ENCODE peak calls at places on chromosomes 7 and 10, in seven cellular contexts. B is psoas muscle, P is endodermal cell, T is NT2/D1, F is GM12865, Y is astrocyte of the cerebellum, U is tibial nerve. Q is an unnamed sample.

GRCh38 chr7:69860486-69860885 is 262.2 kb downstream of the AUTS2 start:
- DNase-seq in Y (no peak), U (no peak), P (no peak), B (no peak), F (no peak), T (no peak), Q (no peak)

GRCh38 chr7:4247106-4247876 is 434.8 kb upstream of the FOXK1 start:
- DNase-seq in P (no peak), T (no peak), B (no peak), Y (no peak), U (no peak), F (no peak), Q (no peak)

GRCh38 chr7:6536899-6537298 is 14.4 kb downstream of the GRID2IP start:
- DNase-seq in U (no peak), P (peak), Y (no peak), F (no peak), T (peak), B (no peak), Q (peak)

GRCh38 chr7:1663243-1663642 is 6.8 kb upstream of the ELFN1 start:
- DNase-seq in B (peak), F (no peak), T (no peak), Y (no peak), U (no peak), P (peak), Q (peak)

GRCh38 chr10:45418859-45419672 is 45.0 kb downstream of the ALOX5 start:
- DNase-seq in B (peak), T (peak), F (peak), Y (no peak), P (peak), U (peak), Q (peak)

GRCh38 chr10:14486777-14487510 is 156.2 kb upstream of the FRMD4A start:
- DNase-seq in F (no peak), Y (no peak), U (no peak), P (no peak), T (no peak), B (no peak), Q (no peak)

GRCh38 chr10:77120012-77120411 is 517.6 kb downstream of the KCNMA1 start:
- DNase-seq in F (no peak), T (no peak), Y (no peak), P (peak), U (no peak), B (no peak), Q (no peak)

GRCh38 chr7:74290999-74291441 is 1.8 kb downstream of the CLIP2 start:
- DNase-seq in Y (no peak), U (no peak), P (peak), T (no peak), B (no peak), F (no peak), Q (peak)

GRCh38 chr7:2965745-2966270 is 77.9 kb downstream of the CARD11 start:
- DNase-seq in F (no peak), P (no peak), U (no peak), Y (no peak), T (no peak), B (no peak), Q (no peak)

GRCh38 chr10:84360634-84361365 is 32.4 kb downstream of the CCSER2 start:
- DNase-seq in P (no peak), B (no peak), F (no peak), Y (no peak), T (no peak), U (no peak), Q (no peak)

GRCh38 chr7:112594397-112594796 is 113.6 kb downstream of the LSMEM1 start:
- DNase-seq in B (no peak), T (no peak), P (no peak), U (no peak), F (no peak), Y (peak), Q (no peak)

GRCh38 chr7:143892527-143893300 is 9.3 kb downstream of the TCAF1 start:
- DNase-seq in Y (no peak), B (no peak), F (peak), T (no peak), P (peak), U (no peak), Q (peak)

GRCh38 chr7:84379446-84379845 is 184.9 kb upstream of the SEMA3A start:
- DNase-seq in T (no peak), B (no peak), F (no peak), Y (no peak), P (no peak), U (no peak), Q (no peak)

GRCh38 chr10:35546824-35547225 is 58.3 kb upstream of the GJD4 start:
- DNase-seq in T (no peak), U (no peak), B (no peak), Y (peak), P (no peak), F (no peak), Q (no peak)

GRCh38 chr10:48480397-48481374 is 124.2 kb downstream of the ARHGAP22 start:
- DNase-seq in B (no peak), P (peak), Y (no peak), U (no peak), F (no peak), T (no peak), Q (no peak)

GRCh38 chr7:34034728-34035127 is 129.4 kb downstream of the BMPER start:
- DNase-seq in B (no peak), T (no peak), P (no peak), F (no peak), U (no peak), Y (no peak), Q (no peak)

GRCh38 chr7:114426824-114427223 is 12.2 kb downstream of the FOXP2 start:
- DNase-seq in Y (peak), U (no peak), F (peak), P (no peak), B (no peak), T (no peak), Q (no peak)

GRCh38 chr7:38245409-38245982 is 27.9 kb downstream of the TARP start:
- DNase-seq in B (no peak), Y (no peak), F (no peak), P (no peak), T (no peak), U (no peak), Q (no peak)

GRCh38 chr10:29266641-29267040 is 22.2 kb upstream of the LYZL1 start:
- DNase-seq in P (peak), B (no peak), F (no peak), Y (peak), U (no peak), T (no peak), Q (peak)

GRCh38 chr10:119250641-119251314 is 43.4 kb downstream of the GRK5 start:
- DNase-seq in Y (peak), P (no peak), B (no peak), U (no peak), T (no peak), F (no peak), Q (peak)

GRCh38 chr7:34136698-34137097 is 231.4 kb downstream of the BMPER start:
- DNase-seq in T (no peak), F (no peak), B (peak), P (no peak), U (no peak), Y (no peak), Q (no peak)

GRCh38 chr10:112815238-112816032 is 134.6 kb upstream of the TCF7L2 start:
- DNase-seq in P (no peak), F (no peak), Y (no peak), T (no peak), B (no peak), U (peak), Q (no peak)

GRCh38 chr10:63375006-63375405 is 90.8 kb downstream of the JMJD1C start:
- DNase-seq in F (no peak), U (no peak), Y (no peak), P (no peak), T (no peak), B (no peak), Q (no peak)

GRCh38 chr10:110535958-110536891 is 31.3 kb upstream of the SMC3 start:
- DNase-seq in F (peak), P (peak), U (no peak), T (no peak), B (no peak), Y (peak), Q (peak)

GRCh38 chr7:155340071-155340531 is 42.4 kb downstream of the INSIG1 start:
- DNase-seq in T (no peak), F (no peak), Y (no peak), U (no peak), B (no peak), P (peak), Q (no peak)

GRCh38 chr7:8115547-8116402 is 146.2 kb downstream of the ICA1 start:
- DNase-seq in T (no peak), F (peak), Y (no peak), U (no peak), B (no peak), P (no peak), Q (no peak)

GRCh38 chr7:147088916-147089315 is 972.3 kb downstream of the CNTNAP2 start:
- DNase-seq in B (no peak), Y (no peak), U (no peak), F (no peak), P (no peak), T (no peak), Q (no peak)

GRCh38 chr7:133775201-133775600 is 351.9 kb upstream of the LRGUK start:
- DNase-seq in F (no peak), T (no peak), P (no peak), B (no peak), U (no peak), Y (no peak), Q (no peak)

GRCh38 chr10:80472234-80473095 is 18.4 kb downstream of the TSPAN14 start:
- DNase-seq in F (peak), B (no peak), Y (no peak), U (no peak), P (no peak), T (no peak), Q (no peak)

GRCh38 chr7:4713183-4713784 is 31.2 kb downstream of the FOXK1 start:
- DNase-seq in F (peak), T (peak), U (peak), Y (peak), P (peak), B (no peak), Q (peak)

GRCh38 chr10:114174462-114175190 is 623 bp upstream of the CCDC186 start:
- DNase-seq in T (no peak), P (no peak), B (peak), Y (no peak), U (peak), F (peak), Q (no peak)

GRCh38 chr10:46096909-46097575 is 51.0 kb upstream of the MSMB start:
- DNase-seq in P (no peak), T (no peak), B (no peak), F (peak), Y (no peak), U (no peak), Q (no peak)

GRCh38 chr7:117870405-117870905 is 2.8 kb downstream of the CTTNBP2 start:
- DNase-seq in T (no peak), B (no peak), F (no peak), U (no peak), Y (no peak), P (no peak), Q (no peak)

GRCh38 chr7:117871778-117872538 is 1.3 kb downstream of the CTTNBP2 start:
- DNase-seq in P (peak), T (peak), U (peak), B (peak), Y (no peak), F (no peak), Q (peak)

GRCh38 chr7:117872565-117873055 is 631 bp downstream of the CTTNBP2 start:
- DNase-seq in P (peak), U (peak), F (no peak), B (peak), T (peak), Y (no peak), Q (peak)

GRCh38 chr7:117873056-117873932 is at the start of gene CTTNBP2:
- DNase-seq in F (peak), T (peak), B (peak), U (peak), P (peak), Y (peak), Q (peak)

DNA sequence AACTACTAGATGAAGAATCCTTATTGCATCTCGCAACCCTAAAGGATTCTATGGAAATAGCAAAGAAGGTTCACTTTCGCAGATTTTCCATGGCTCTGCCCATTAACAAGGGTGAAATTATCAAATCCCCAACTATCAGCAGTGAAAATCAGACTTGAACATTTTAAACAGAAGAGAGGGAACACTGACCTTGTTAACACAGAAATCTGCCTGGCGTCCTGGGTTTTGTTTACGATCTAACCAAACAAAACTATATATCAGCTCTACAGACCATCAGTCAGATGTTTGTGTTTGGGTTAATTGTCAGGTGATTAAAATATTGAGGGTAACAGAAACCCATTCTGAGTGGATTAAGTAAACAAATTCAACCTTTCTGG is 1.9 kb downstream of the CTTNBP2 start:
- DNase-seq in F (no peak), P (no peak), U (no peak), B (no peak), Y (no peak), T (no peak), Q (no peak)
- H3K4me3 ChIP-seq in F (no peak), P (peak), U (no peak), B (no peak), Y (peak), T (no peak), Q (peak)

GRCh38 chr10:102153093-102153620 is 968 bp downstream of the NOLC1 start:
- DNase-seq in U (no peak), P (no peak), Y (no peak), T (no peak), F (no peak), B (no peak), Q (peak)
- H3K4me3 ChIP-seq in U (peak), P (peak), Y (peak), T (peak), F (peak), B (peak), Q (peak)

GRCh38 chr7:105674200-105675030 is 93.1 kb upstream of the EFCAB10 start:
- DNase-seq in F (peak), B (no peak), T (no peak), P (peak), Y (no peak), U (no peak), Q (peak)

GRCh38 chr7:105677395-105677701 is 96.1 kb upstream of the EFCAB10 start:
- DNase-seq in B (no peak), Y (no peak), F (no peak), T (no peak), P (no peak), U (no peak), Q (no peak)

GRCh38 chr7:105677803-105678583 is 96.7 kb upstream of the EFCAB10 start:
- DNase-seq in P (no peak), B (no peak), T (no peak), Y (no peak), U (peak), F (peak), Q (no peak)

GRCh38 chr7:105673367-105674188 is 92.3 kb upstream of the EFCAB10 start:
- DNase-seq in U (no peak), F (no peak), B (peak), T (no peak), P (peak), Y (no peak), Q (no peak)

GRCh38 chr7:105675873-105676484 is 94.7 kb upstream of the EFCAB10 start:
- DNase-seq in Y (no peak), B (no peak), F (peak), P (no peak), U (no peak), T (no peak), Q (no peak)
- H3K4me3 ChIP-seq in Y (no peak), B (no peak), F (no peak), P (no peak), U (no peak), T (no peak), Q (no peak)

DNA sequence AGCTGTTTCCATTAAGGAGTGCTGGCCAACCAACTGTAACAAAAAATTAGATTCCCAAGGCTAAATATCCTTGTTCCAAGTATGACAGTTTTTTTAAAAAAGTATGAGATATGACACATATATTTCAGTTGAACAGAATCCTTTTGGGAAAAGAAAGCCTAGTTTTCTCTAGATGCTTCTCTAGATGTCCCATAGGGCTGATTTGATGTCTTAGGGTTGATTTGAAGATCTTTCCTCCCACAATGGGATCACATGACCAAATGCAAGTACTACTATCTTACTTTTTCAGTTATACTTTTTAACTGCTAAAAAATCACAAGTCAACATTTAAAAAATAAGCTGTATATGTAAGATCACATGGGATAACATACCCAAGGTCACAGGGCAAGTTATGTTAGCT is 3.7 kb downstream of the NAMPT start:
- DNase-seq in B (no peak), U (no peak), T (no peak), P (no peak), Y (no peak), F (no peak), Q (no peak)
- H3K4me3 ChIP-seq in B (peak), U (no peak), T (no peak), P (peak), Y (no peak), F (peak), Q (no peak)

DNA sequence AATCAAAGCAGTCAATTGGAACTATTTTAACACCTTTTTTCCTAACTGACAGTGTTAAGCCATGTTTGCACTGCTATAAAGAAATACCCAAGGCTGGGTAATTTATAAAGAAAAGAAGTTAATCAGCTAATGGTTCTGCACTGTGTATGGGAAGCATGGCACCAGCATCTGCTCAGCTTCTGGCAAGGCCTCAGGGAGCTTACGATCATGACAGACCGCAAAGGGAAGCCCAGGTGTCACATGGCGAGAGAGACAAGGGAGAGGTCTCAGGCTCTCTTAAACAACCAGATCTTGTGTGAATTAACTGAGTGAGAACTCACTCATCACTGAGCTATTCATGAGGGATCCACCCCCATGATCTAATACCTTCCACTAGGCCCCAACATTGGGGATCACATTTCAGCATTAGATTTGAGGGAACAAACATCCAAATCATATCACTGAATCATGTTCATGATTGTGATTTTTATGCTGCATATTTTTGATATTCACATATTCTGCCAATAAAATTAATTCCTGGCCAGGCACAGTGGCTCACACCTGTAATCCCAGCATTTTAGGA is 5.8 kb downstream of the USP54 start:
- DNase-seq in B (no peak), Y (no peak), T (no peak), P (no peak), U (peak), F (no peak), Q (no peak)
- H3K4me3 ChIP-seq in B (no peak), Y (no peak), T (no peak), P (peak), U (no peak), F (no peak), Q (no peak)

DNA sequence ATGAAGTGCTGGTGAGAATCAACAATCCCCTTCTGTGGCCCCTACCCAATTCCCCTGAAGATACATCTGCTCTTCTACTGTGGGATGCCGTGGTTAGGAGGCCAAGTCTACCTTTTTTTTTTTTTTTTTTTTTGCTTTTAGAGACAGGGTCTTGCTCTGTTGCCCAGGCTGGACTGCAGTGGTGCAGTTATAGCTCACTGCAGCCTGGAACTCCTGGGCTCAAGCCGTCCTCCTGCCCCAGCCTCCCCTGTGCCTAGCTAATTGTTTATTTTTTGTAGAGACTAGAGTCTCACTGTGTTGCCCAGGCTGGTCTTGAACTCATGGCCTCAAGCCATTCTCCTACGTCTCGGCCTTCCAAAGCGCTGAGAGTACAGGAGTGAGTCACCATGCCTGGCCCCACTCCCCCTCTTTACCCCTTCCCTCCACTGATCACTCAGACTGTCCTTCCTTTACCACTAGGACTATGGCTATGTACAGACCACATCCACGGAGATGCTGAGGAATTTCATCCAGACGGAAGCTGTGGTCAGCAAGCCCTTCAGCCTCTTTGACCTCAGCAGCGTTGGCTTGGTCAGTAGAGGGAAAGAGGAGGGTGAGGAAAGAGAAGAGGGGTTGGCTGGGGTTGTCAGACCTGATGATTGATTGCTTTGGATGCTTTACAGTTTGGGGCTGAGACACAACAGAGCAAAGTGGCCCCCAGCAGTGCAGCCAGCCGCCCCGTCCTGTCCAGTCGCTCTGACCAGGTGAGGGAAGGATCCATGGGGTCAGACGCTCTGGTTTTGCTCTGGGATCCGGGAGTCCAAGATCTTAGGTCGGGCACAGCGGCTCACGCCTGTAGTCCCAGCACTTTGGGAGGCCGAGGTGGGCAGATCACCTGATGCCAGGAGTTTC is 1.8 kb downstream of the AP4M1 start:
- DNase-seq in F (no peak), B (no peak), Y (peak), U (no peak), P (no peak), T (no peak), Q (no peak)
- H3K4me3 ChIP-seq in F (no peak), B (no peak), Y (peak), U (no peak), P (peak), T (no peak), Q (no peak)